ENCODE peak calls at places on chromosomes 2 and 18, in six cellular contexts. One of them, this sample, is unnamed.

GRCh38 chr2:128069769-128070168 is 21.2 kb upstream of the UGGT1 start:
- DNase-seq in stimulated activated CD4-positive, alpha-beta T cell treated with anti-CD3 and anti-CD28 coated beads, Interleukin-1b, Interleukin-23, amount 100 ng/mL, for 24 hours: no peak
- DNase-seq in cardiac fibroblast: peak
- DNase-seq in GM03348: no peak
- DNase-seq in GM12865: no peak
- DNase-seq in PC-3: peak
- DNase-seq in this sample: no peak

GRCh38 chr18:22166070-22166972 is 3.1 kb upstream of the GATA6 start:
- DNase-seq in GM03348: no peak
- DNase-seq in GM12865: no peak
- DNase-seq in cardiac fibroblast: peak
- DNase-seq in stimulated activated CD4-positive, alpha-beta T cell treated with anti-CD3 and anti-CD28 coated beads, Interleukin-1b, Interleukin-23, amount 100 ng/mL, for 24 hours: no peak
- DNase-seq in PC-3: no peak
- DNase-seq in this sample: peak

GRCh38 chr2:46555011-46555410 is 75.6 kb downstream of the TMEM247 start:
- DNase-seq in PC-3: peak
- DNase-seq in cardiac fibroblast: no peak
- DNase-seq in GM03348: no peak
- DNase-seq in GM12865: no peak
- DNase-seq in stimulated activated CD4-positive, alpha-beta T cell treated with anti-CD3 and anti-CD28 coated beads, Interleukin-1b, Interleukin-23, amount 100 ng/mL, for 24 hours: no peak
- DNase-seq in this sample: no peak

GRCh38 chr2:240584486-240585031 is 2.0 kb upstream of the CAPN10 start:
- DNase-seq in stimulated activated CD4-positive, alpha-beta T cell treated with anti-CD3 and anti-CD28 coated beads, Interleukin-1b, Interleukin-23, amount 100 ng/mL, for 24 hours: no peak
- DNase-seq in GM03348: no peak
- DNase-seq in GM12865: peak
- DNase-seq in cardiac fibroblast: peak
- DNase-seq in PC-3: peak
- DNase-seq in this sample: no peak

GRCh38 chr2:169086893-169087467 is 17.6 kb downstream of the DHRS9 start:
- DNase-seq in GM12865: no peak
- DNase-seq in stimulated activated CD4-positive, alpha-beta T cell treated with anti-CD3 and anti-CD28 coated beads, Interleukin-1b, Interleukin-23, amount 100 ng/mL, for 24 hours: no peak
- DNase-seq in PC-3: peak
- DNase-seq in GM03348: no peak
- DNase-seq in cardiac fibroblast: no peak
- DNase-seq in this sample: no peak

GRCh38 chr2:197207106-197207505 is 103.5 kb downstream of the ANKRD44 start:
- DNase-seq in stimulated activated CD4-positive, alpha-beta T cell treated with anti-CD3 and anti-CD28 coated beads, Interleukin-1b, Interleukin-23, amount 100 ng/mL, for 24 hours: no peak
- DNase-seq in PC-3: no peak
- DNase-seq in GM12865: no peak
- DNase-seq in cardiac fibroblast: no peak
- DNase-seq in GM03348: peak
- DNase-seq in this sample: no peak

GRCh38 chr2:181041661-181042060 is 61.3 kb downstream of the UBE2E3 start:
- DNase-seq in cardiac fibroblast: no peak
- DNase-seq in GM03348: no peak
- DNase-seq in stimulated activated CD4-positive, alpha-beta T cell treated with anti-CD3 and anti-CD28 coated beads, Interleukin-1b, Interleukin-23, amount 100 ng/mL, for 24 hours: no peak
- DNase-seq in PC-3: no peak
- DNase-seq in GM12865: no peak
- DNase-seq in this sample: no peak

GRCh38 chr2:195445639-195446038 is 211.4 kb upstream of the SLC39A10 start:
- DNase-seq in cardiac fibroblast: no peak
- DNase-seq in GM12865: no peak
- DNase-seq in PC-3: no peak
- DNase-seq in stimulated activated CD4-positive, alpha-beta T cell treated with anti-CD3 and anti-CD28 coated beads, Interleukin-1b, Interleukin-23, amount 100 ng/mL, for 24 hours: no peak
- DNase-seq in GM03348: no peak
- DNase-seq in this sample: no peak

GRCh38 chr2:29065479-29065847 is 8.9 kb downstream of the PCARE start:
- DNase-seq in stimulated activated CD4-positive, alpha-beta T cell treated with anti-CD3 and anti-CD28 coated beads, Interleukin-1b, Interleukin-23, amount 100 ng/mL, for 24 hours: no peak
- DNase-seq in cardiac fibroblast: no peak
- DNase-seq in GM03348: no peak
- DNase-seq in PC-3: no peak
- DNase-seq in GM12865: no peak
- DNase-seq in this sample: no peak

GRCh38 chr2:236200378-236200777 is 32.2 kb upstream of the GBX2 start:
- DNase-seq in PC-3: no peak
- DNase-seq in GM03348: no peak
- DNase-seq in GM12865: no peak
- DNase-seq in stimulated activated CD4-positive, alpha-beta T cell treated with anti-CD3 and anti-CD28 coated beads, Interleukin-1b, Interleukin-23, amount 100 ng/mL, for 24 hours: no peak
- DNase-seq in cardiac fibroblast: no peak
- DNase-seq in this sample: no peak

GRCh38 chr2:124798551-124798950 is 773.5 kb downstream of the CNTNAP5 start:
- DNase-seq in GM03348: no peak
- DNase-seq in cardiac fibroblast: peak
- DNase-seq in GM12865: no peak
- DNase-seq in stimulated activated CD4-positive, alpha-beta T cell treated with anti-CD3 and anti-CD28 coated beads, Interleukin-1b, Interleukin-23, amount 100 ng/mL, for 24 hours: no peak
- DNase-seq in PC-3: no peak
- DNase-seq in this sample: no peak

GRCh38 chr2:223784221-223784772 is 53.1 kb downstream of the AP1S3 start:
- DNase-seq in GM12865: no peak
- DNase-seq in cardiac fibroblast: no peak
- DNase-seq in stimulated activated CD4-positive, alpha-beta T cell treated with anti-CD3 and anti-CD28 coated beads, Interleukin-1b, Interleukin-23, amount 100 ng/mL, for 24 hours: no peak
- DNase-seq in GM03348: no peak
- DNase-seq in PC-3: no peak
- DNase-seq in this sample: peak

GRCh38 chr2:149877913-149878312 is 290.3 kb upstream of the MMADHC start:
- DNase-seq in PC-3: peak
- DNase-seq in GM12865: no peak
- DNase-seq in cardiac fibroblast: no peak
- DNase-seq in stimulated activated CD4-positive, alpha-beta T cell treated with anti-CD3 and anti-CD28 coated beads, Interleukin-1b, Interleukin-23, amount 100 ng/mL, for 24 hours: no peak
- DNase-seq in GM03348: no peak
- DNase-seq in this sample: no peak

GRCh38 chr2:169797601-169798000 is 1.1 kb upstream of the SSB start:
- DNase-seq in stimulated activated CD4-positive, alpha-beta T cell treated with anti-CD3 and anti-CD28 coated beads, Interleukin-1b, Interleukin-23, amount 100 ng/mL, for 24 hours: no peak
- DNase-seq in GM03348: no peak
- DNase-seq in cardiac fibroblast: no peak
- DNase-seq in GM12865: no peak
- DNase-seq in PC-3: no peak
- DNase-seq in this sample: no peak

GRCh38 chr2:44392338-44392943 is 30.7 kb downstream of the CAMKMT start:
- DNase-seq in cardiac fibroblast: peak
- DNase-seq in PC-3: peak
- DNase-seq in GM12865: peak
- DNase-seq in GM03348: peak
- DNase-seq in stimulated activated CD4-positive, alpha-beta T cell treated with anti-CD3 and anti-CD28 coated beads, Interleukin-1b, Interleukin-23, amount 100 ng/mL, for 24 hours: peak
- DNase-seq in this sample: peak

GRCh38 chr2:191316246-191316645 is 71.0 kb downstream of the MYO1B start:
- DNase-seq in cardiac fibroblast: no peak
- DNase-seq in GM03348: no peak
- DNase-seq in GM12865: no peak
- DNase-seq in PC-3: no peak
- DNase-seq in stimulated activated CD4-positive, alpha-beta T cell treated with anti-CD3 and anti-CD28 coated beads, Interleukin-1b, Interleukin-23, amount 100 ng/mL, for 24 hours: no peak
- DNase-seq in this sample: no peak

This sample was measured in left kidney.